ENCODE peak calls at places on chromosomes 13 and 19, in six cellular contexts. One of them, this sample, is unnamed.

GRCh38 chr13:110310541-110311491 is 3.7 kb downstream of the COL4A2 start:
- DNase-seq in activated CD4-positive, alpha-beta T cell treated with anti-CD3 and anti-CD28 coated beads for 4 hours: no peak
- DNase-seq in head of caudate nucleus: no peak
- DNase-seq in NCI-H510A: no peak
- DNase-seq in T-helper 22 cell: no peak
- DNase-seq in T-helper 17 cell: no peak
- DNase-seq in this sample: no peak

GRCh38 chr19:16801599-16801998 is 27.6 kb upstream of the SIN3B start:
- DNase-seq in head of caudate nucleus: no peak
- DNase-seq in NCI-H510A: no peak
- DNase-seq in activated CD4-positive, alpha-beta T cell treated with anti-CD3 and anti-CD28 coated beads for 4 hours: no peak
- DNase-seq in T-helper 17 cell: no peak
- DNase-seq in T-helper 22 cell: no peak
- DNase-seq in this sample: peak

GRCh38 chr19:50025794-50026549 is at the start of gene ZNF473:
- DNase-seq in head of caudate nucleus: peak
- DNase-seq in T-helper 22 cell: peak
- DNase-seq in activated CD4-positive, alpha-beta T cell treated with anti-CD3 and anti-CD28 coated beads for 4 hours: peak
- DNase-seq in NCI-H510A: peak
- DNase-seq in T-helper 17 cell: peak
- DNase-seq in this sample: peak

GRCh38 chr19:23823952-23824389 is 65.3 kb upstream of the ZNF681 start:
- DNase-seq in NCI-H510A: no peak
- DNase-seq in T-helper 17 cell: no peak
- DNase-seq in head of caudate nucleus: no peak
- DNase-seq in T-helper 22 cell: no peak
- DNase-seq in activated CD4-positive, alpha-beta T cell treated with anti-CD3 and anti-CD28 coated beads for 4 hours: no peak
- DNase-seq in this sample: peak

GRCh38 chr19:39845172-39845571 is 1.0 kb downstream of the FBL start:
- DNase-seq in head of caudate nucleus: no peak
- DNase-seq in NCI-H510A: no peak
- DNase-seq in T-helper 22 cell: no peak
- DNase-seq in T-helper 17 cell: no peak
- DNase-seq in activated CD4-positive, alpha-beta T cell treated with anti-CD3 and anti-CD28 coated beads for 4 hours: no peak
- DNase-seq in this sample: no peak

GRCh38 chr13:48155850-48156249 is 60.9 kb upstream of the MED4 start:
- DNase-seq in NCI-H510A: no peak
- DNase-seq in T-helper 22 cell: peak
- DNase-seq in head of caudate nucleus: no peak
- DNase-seq in activated CD4-positive, alpha-beta T cell treated with anti-CD3 and anti-CD28 coated beads for 4 hours: peak
- DNase-seq in T-helper 17 cell: peak
- DNase-seq in this sample: peak

GRCh38 chr13:97000295-97000925 is 6.1 kb upstream of the OXGR1 start:
- DNase-seq in NCI-H510A: no peak
- DNase-seq in T-helper 22 cell: no peak
- DNase-seq in activated CD4-positive, alpha-beta T cell treated with anti-CD3 and anti-CD28 coated beads for 4 hours: no peak
- DNase-seq in T-helper 17 cell: no peak
- DNase-seq in head of caudate nucleus: no peak
- DNase-seq in this sample: no peak

GRCh38 chr19:13302521-13303270 is 152.5 kb downstream of the IER2 start:
- DNase-seq in T-helper 22 cell: no peak
- DNase-seq in head of caudate nucleus: no peak
- DNase-seq in activated CD4-positive, alpha-beta T cell treated with anti-CD3 and anti-CD28 coated beads for 4 hours: no peak
- DNase-seq in NCI-H510A: no peak
- DNase-seq in T-helper 17 cell: no peak
- DNase-seq in this sample: peak

GRCh38 chr13:99382428-99383133 is 75.4 kb upstream of the GPR183 start:
- DNase-seq in head of caudate nucleus: no peak
- DNase-seq in activated CD4-positive, alpha-beta T cell treated with anti-CD3 and anti-CD28 coated beads for 4 hours: no peak
- DNase-seq in NCI-H510A: no peak
- DNase-seq in T-helper 22 cell: no peak
- DNase-seq in T-helper 17 cell: no peak
- DNase-seq in this sample: no peak

GRCh38 chr19:911197-912033 is 1.6 kb downstream of the R3HDM4 start:
- DNase-seq in head of caudate nucleus: no peak
- DNase-seq in T-helper 22 cell: no peak
- DNase-seq in activated CD4-positive, alpha-beta T cell treated with anti-CD3 and anti-CD28 coated beads for 4 hours: no peak
- DNase-seq in NCI-H510A: no peak
- DNase-seq in T-helper 17 cell: no peak
- DNase-seq in this sample: no peak

GRCh38 chr19:33437351-33438015 is 64.0 kb downstream of the CEBPG start:
- DNase-seq in head of caudate nucleus: no peak
- DNase-seq in T-helper 17 cell: no peak
- DNase-seq in activated CD4-positive, alpha-beta T cell treated with anti-CD3 and anti-CD28 coated beads for 4 hours: no peak
- DNase-seq in T-helper 22 cell: no peak
- DNase-seq in NCI-H510A: no peak
- DNase-seq in this sample: no peak

GRCh38 chr13:110680852-110681251 is 25.1 kb downstream of the CARS2 start:
- DNase-seq in head of caudate nucleus: no peak
- DNase-seq in NCI-H510A: no peak
- DNase-seq in activated CD4-positive, alpha-beta T cell treated with anti-CD3 and anti-CD28 coated beads for 4 hours: no peak
- DNase-seq in T-helper 17 cell: no peak
- DNase-seq in T-helper 22 cell: no peak
- DNase-seq in this sample: peak

GRCh38 chr19:23817519-23817918 is 58.8 kb upstream of the ZNF681 start:
- DNase-seq in head of caudate nucleus: peak
- DNase-seq in T-helper 17 cell: peak
- DNase-seq in NCI-H510A: no peak
- DNase-seq in T-helper 22 cell: no peak
- DNase-seq in activated CD4-positive, alpha-beta T cell treated with anti-CD3 and anti-CD28 coated beads for 4 hours: peak
- DNase-seq in this sample: peak

GRCh38 chr19:53659292-53659691 is 27.5 kb downstream of the DPRX start:
- DNase-seq in NCI-H510A: no peak
- DNase-seq in T-helper 22 cell: no peak
- DNase-seq in T-helper 17 cell: no peak
- DNase-seq in head of caudate nucleus: peak
- DNase-seq in activated CD4-positive, alpha-beta T cell treated with anti-CD3 and anti-CD28 coated beads for 4 hours: no peak
- DNase-seq in this sample: peak

GRCh38 chr19:49149652-49150105 is 5.5 kb downstream of the HRC start:
- DNase-seq in T-helper 17 cell: no peak
- DNase-seq in head of caudate nucleus: peak
- DNase-seq in activated CD4-positive, alpha-beta T cell treated with anti-CD3 and anti-CD28 coated beads for 4 hours: no peak
- DNase-seq in T-helper 22 cell: no peak
- DNase-seq in NCI-H510A: peak
- DNase-seq in this sample: peak

GRCh38 chr19:40607311-40607871 is 6.2 kb downstream of the LTBP4 start:
- DNase-seq in T-helper 17 cell: no peak
- DNase-seq in activated CD4-positive, alpha-beta T cell treated with anti-CD3 and anti-CD28 coated beads for 4 hours: no peak
- DNase-seq in head of caudate nucleus: no peak
- DNase-seq in T-helper 22 cell: no peak
- DNase-seq in NCI-H510A: no peak
- DNase-seq in this sample: no peak

GRCh38 chr13:37995052-37995451 is 125.5 kb upstream of the TRPC4 start:
- DNase-seq in T-helper 22 cell: no peak
- DNase-seq in NCI-H510A: no peak
- DNase-seq in T-helper 17 cell: no peak
- DNase-seq in activated CD4-positive, alpha-beta T cell treated with anti-CD3 and anti-CD28 coated beads for 4 hours: no peak
- DNase-seq in head of caudate nucleus: peak
- DNase-seq in this sample: no peak

GRCh38 chr13:73059460-73060250 is 850 bp downstream of the KLF5 start:
- DNase-seq in T-helper 17 cell: peak
- DNase-seq in T-helper 22 cell: peak
- DNase-seq in head of caudate nucleus: peak
- DNase-seq in NCI-H510A: peak
- DNase-seq in activated CD4-positive, alpha-beta T cell treated with anti-CD3 and anti-CD28 coated beads for 4 hours: peak
- DNase-seq in this sample: peak

GRCh38 chr13:28628250-28628649 is 30.7 kb upstream of the POMP start:
- DNase-seq in T-helper 17 cell: no peak
- DNase-seq in activated CD4-positive, alpha-beta T cell treated with anti-CD3 and anti-CD28 coated beads for 4 hours: no peak
- DNase-seq in T-helper 22 cell: no peak
- DNase-seq in head of caudate nucleus: no peak
- DNase-seq in NCI-H510A: no peak
- DNase-seq in this sample: no peak

GRCh38 chr13:34587586-34587985 is 354.5 kb upstream of the NBEA start:
- DNase-seq in activated CD4-positive, alpha-beta T cell treated with anti-CD3 and anti-CD28 coated beads for 4 hours: no peak
- DNase-seq in T-helper 22 cell: no peak
- DNase-seq in T-helper 17 cell: no peak
- DNase-seq in head of caudate nucleus: peak
- DNase-seq in NCI-H510A: no peak
- DNase-seq in this sample: no peak

GRCh38 chr19:33564836-33565338 is 43.3 kb upstream of the PEPD start:
- DNase-seq in T-helper 22 cell: no peak
- DNase-seq in activated CD4-positive, alpha-beta T cell treated with anti-CD3 and anti-CD28 coated beads for 4 hours: no peak
- DNase-seq in head of caudate nucleus: no peak
- DNase-seq in NCI-H510A: no peak
- DNase-seq in T-helper 17 cell: no peak
- DNase-seq in this sample: no peak

GRCh38 chr19:3365447-3366103 is 808 bp upstream of the NFIC start:
- DNase-seq in activated CD4-positive, alpha-beta T cell treated with anti-CD3 and anti-CD28 coated beads for 4 hours: no peak
- DNase-seq in NCI-H510A: no peak
- DNase-seq in head of caudate nucleus: peak
- DNase-seq in T-helper 17 cell: no peak
- DNase-seq in T-helper 22 cell: no peak
- DNase-seq in this sample: peak

GRCh38 chr13:27355894-27356293 is 68.5 kb upstream of the GTF3A start:
- DNase-seq in T-helper 22 cell: no peak
- DNase-seq in activated CD4-positive, alpha-beta T cell treated with anti-CD3 and anti-CD28 coated beads for 4 hours: no peak
- DNase-seq in T-helper 17 cell: no peak
- DNase-seq in head of caudate nucleus: no peak
- DNase-seq in NCI-H510A: no peak
- DNase-seq in this sample: no peak

This sample was measured in Daoy.